ENCODE peak calls at places on chromosomes 16 and 17, in six cellular contexts. W is tibial artery; H is thoracic aorta; V is effector memory CD4-positive, alpha-beta T cell; E is BE2C; R is GM23248. D is an unnamed sample.
A peak's percentile ranks its signal among the peaks of the same experiment; 100 is the strongest.

GRCh38 chr17:43950554-43950953 is 3.2 kb downstream of the PYY start:
- DNase-seq in W (no peak), H (no peak), V (no peak), E (no peak), R (no peak), D (peak; percentile 3)

GRCh38 chr17:1752425-1752941 is 9.4 kb upstream of the SERPINF1 start:
- DNase-seq in W (no peak), H (no peak), V (no peak), E (no peak), R (peak; percentile 47), D (peak; percentile 49)

GRCh38 chr16:64440421-64440831 is 681.4 kb downstream of the CDH11 start:
- DNase-seq in W (no peak), H (no peak), V (no peak), E (no peak), R (peak; percentile 97), D (no peak)

GRCh38 chr16:47523342-47524006 is 62.3 kb downstream of the PHKB start:
- DNase-seq in W (no peak), H (no peak), V (no peak), E (no peak), R (no peak), D (no peak)

GRCh38 chr17:5211458-5211857 is 19.8 kb upstream of the ZNF594 start:
- DNase-seq in W (no peak), H (no peak), V (no peak), E (no peak), R (no peak), D (no peak)

GRCh38 chr17:36127882-36128369 is 24.3 kb downstream of the CCL4 start:
- DNase-seq in W (no peak), H (no peak), V (no peak), E (no peak), R (no peak), D (no peak)

GRCh38 chr16:46853713-46854443 is 22.9 kb upstream of the C16orf87 start:
- DNase-seq in W (peak; percentile 73), H (no peak), V (peak; percentile 19), E (peak; percentile 79), R (peak; percentile 74), D (peak; percentile 88)

GRCh38 chr16:3646348-3646920 is 8.1 kb upstream of the DNASE1 start:
- DNase-seq in W (peak; percentile 31), H (no peak), V (no peak), E (no peak), R (no peak), D (peak; percentile 80)

GRCh38 chr17:68381076-68381900 is 76.0 kb downstream of the WIPI1 start:
- DNase-seq in W (no peak), H (peak; percentile 13), V (no peak), E (no peak), R (peak; percentile 100), D (no peak)

GRCh38 chr16:75256059-75256870 is 4.8 kb upstream of the BCAR1 start:
- DNase-seq in W (peak; percentile 87), H (no peak), V (no peak), E (no peak), R (peak; percentile 76), D (no peak)

GRCh38 chr17:77002103-77003045 is 134.2 kb downstream of the MGAT5B start:
- DNase-seq in W (no peak), H (no peak), V (no peak), E (peak; percentile 73), R (peak; percentile 57), D (no peak)

GRCh38 chr16:2706611-2707311 is 13.3 kb downstream of the PRSS27 start:
- DNase-seq in W (no peak), H (no peak), V (no peak), E (no peak), R (no peak), D (no peak)

GRCh38 chr16:58329147-58329546 is 34.3 kb upstream of the PRSS54 start:
- DNase-seq in W (no peak), H (no peak), V (no peak), E (no peak), R (peak; percentile 57), D (no peak)

GRCh38 chr17:31750578-31750977 is 108.5 kb downstream of the COPRS start:
- DNase-seq in W (no peak), H (no peak), V (no peak), E (no peak), R (no peak), D (no peak)

GRCh38 chr17:76492989-76493501 is 8.2 kb downstream of the RHBDF2 start:
- DNase-seq in W (peak; percentile 84), H (no peak), V (no peak), E (no peak), R (peak; percentile 76), D (peak; percentile 68)

GRCh38 chr16:10107081-10107480 is 75.1 kb downstream of the GRIN2A start:
- DNase-seq in W (no peak), H (no peak), V (no peak), E (no peak), R (no peak), D (no peak)
- H3K4me1 ChIP-seq in W (no peaks in the 10 kb centered on the region), H (no peaks in the 10 kb centered on the region), V (no peaks in the 10 kb centered on the region), E (no peaks in the 10 kb centered on the region), R (no peaks in the 10 kb centered on the region), D (no peaks in the 10 kb centered on the region)

DNA sequence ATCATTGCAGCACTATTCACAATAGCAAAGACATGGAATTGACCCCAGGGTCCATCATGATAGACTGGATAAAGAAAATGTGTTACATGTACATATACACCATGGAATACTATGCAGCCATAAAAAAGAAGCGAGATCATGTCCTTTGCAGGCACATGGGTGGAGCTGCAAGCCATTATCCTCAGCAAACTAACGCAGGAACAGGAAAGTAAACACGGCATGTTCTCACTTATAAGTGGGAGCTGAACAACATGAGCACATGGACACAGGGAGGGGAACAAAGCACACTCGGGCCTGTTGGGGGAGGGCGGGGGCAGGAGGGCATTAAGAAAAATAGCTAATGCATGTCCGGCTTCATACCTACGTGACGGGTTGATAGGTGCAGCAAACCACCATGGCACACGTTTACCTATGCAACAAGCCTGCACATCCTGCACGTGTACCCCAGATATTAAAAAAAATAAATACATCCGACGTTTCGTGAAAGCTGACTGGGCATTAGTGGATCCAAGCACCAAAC is 28.9 kb downstream of the ZNF778 start:
- DNase-seq in W (no peak), H (no peak), V (no peak), E (no peak), R (no peak), D (no peak)
- H3K4me3 ChIP-seq in W (peak overlapping the region; percentile 58), H (peak overlapping the region; percentile 76), V (no peak overlapping the region), E (peak overlapping the region; percentile 56), R (peak overlapping the region; percentile 66), D (no peak overlapping the region)

GRCh38 chr17:29157310-29157709 is 22.9 kb downstream of the MYO18A start:
- DNase-seq in W (no peak), H (no peak), V (no peak), E (no peak), R (no peak), D (no peak)

GRCh38 chr17:29155235-29155965 is 24.8 kb downstream of the MYO18A start:
- DNase-seq in W (no peak), H (no peak), V (no peak), E (peak; percentile 45), R (peak; percentile 80), D (peak; percentile 74)

GRCh38 chr17:29156781-29157180 is 23.4 kb downstream of the MYO18A start:
- DNase-seq in W (no peak), H (no peak), V (no peak), E (no peak), R (no peak), D (no peak)

GRCh38 chr17:29155966-29156338 is 24.2 kb downstream of the MYO18A start:
- DNase-seq in W (no peak), H (no peak), V (no peak), E (no peak), R (peak; percentile 14), D (no peak)

GRCh38 chr17:29154516-29155234 is 25.5 kb downstream of the MYO18A start:
- DNase-seq in W (no peak), H (no peak), V (no peak), E (no peak), R (peak; percentile 53), D (no peak)
- H3K4me1 ChIP-seq in W (no peaks in the 10 kb centered on the region), H (peaks cover 26% of the 10 kb centered on the region), V (peaks cover 25% of the 10 kb centered on the region), E (peaks cover 7% of the 10 kb centered on the region), R (peaks cover 44% of the 10 kb centered on the region), D (peaks cover 50% of the 10 kb centered on the region)

DNA sequence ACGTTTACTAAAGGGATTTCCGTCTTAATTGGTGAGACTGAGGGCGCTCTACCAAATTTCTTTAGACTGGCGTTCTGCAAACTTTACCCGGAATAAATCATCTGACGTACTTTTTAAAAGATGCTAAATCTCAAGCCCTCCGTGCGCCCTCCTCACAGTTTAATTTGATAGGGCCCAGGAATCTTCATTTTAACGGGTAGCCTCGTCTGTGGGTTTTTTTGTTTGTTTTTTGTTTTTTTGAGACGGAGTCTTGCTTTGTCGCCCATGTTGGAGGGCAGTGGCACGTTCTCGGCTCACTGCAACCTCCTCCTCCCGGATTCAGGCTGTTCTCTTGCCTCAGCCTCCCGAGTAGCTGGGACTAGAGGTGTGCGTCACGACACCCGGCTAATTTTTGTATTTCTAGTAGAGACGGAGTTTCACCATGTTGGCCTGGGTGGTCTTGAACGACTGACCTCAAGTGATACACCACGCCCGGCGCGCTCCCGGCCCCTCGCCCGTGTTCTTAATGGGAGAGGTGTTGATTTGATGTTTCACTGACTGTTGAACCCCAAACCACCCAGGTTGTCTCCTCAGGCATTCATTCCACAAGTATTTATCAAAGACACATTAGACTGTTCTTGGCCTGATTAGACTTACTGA is 1.3 kb downstream of the CENPN start:
- DNase-seq in W (no peak), H (no peak), V (no peak), E (no peak), R (no peak), D (no peak)
- H3K4me3 ChIP-seq in W (peak overlapping the region; percentile 67), H (peak overlapping the region; percentile 89), V (peak overlapping the region; percentile 97), E (peak overlapping the region; percentile 96), R (peak overlapping the region; percentile 94), D (peak overlapping the region; percentile 83)

GRCh38 chr16:89490386-89491237 is at the start of gene ANKRD11:
- DNase-seq in W (peak; percentile 100), H (peak; percentile 94), V (peak; percentile 99), E (peak; percentile 99), R (peak; percentile 100), D (peak; percentile 98)
- H3K4me1 ChIP-seq in W (no peaks in the 10 kb centered on the region), H (peaks cover 34% of the 10 kb centered on the region), V (peaks cover 44% of the 10 kb centered on the region), E (peaks cover 4% of the 10 kb centered on the region), R (peaks cover 24% of the 10 kb centered on the region), D (peaks cover 23% of the 10 kb centered on the region)

DNA sequence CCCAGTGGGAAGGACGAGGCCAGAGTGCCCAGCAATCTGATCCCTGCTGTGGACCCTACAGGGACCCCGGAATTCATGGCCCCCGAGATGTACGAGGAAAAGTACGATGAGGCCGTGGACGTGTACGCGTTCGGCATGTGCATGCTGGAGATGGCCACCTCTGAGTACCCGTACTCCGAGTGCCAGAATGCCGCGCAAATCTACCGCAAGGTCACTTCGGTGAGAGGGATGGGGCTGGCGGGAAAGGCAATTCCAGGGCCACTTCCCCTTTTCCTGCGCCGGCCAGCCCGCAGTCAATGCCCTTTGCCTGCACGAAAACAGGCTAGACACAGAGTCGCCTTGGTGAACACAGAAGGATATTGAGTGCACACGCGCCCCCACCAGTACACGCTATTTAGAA is 4.0 kb downstream of the WNK4 start:
- DNase-seq in W (no peak), H (no peak), V (no peak), E (no peak), R (no peak), D (no peak)
- H3K4me3 ChIP-seq in W (no peak overlapping the region), H (no peak overlapping the region), V (no peak overlapping the region), E (no peak overlapping the region), R (no peak overlapping the region), D (no peak overlapping the region)